ENCODE peak calls at places on chromosomes 6 and 20, in nine cellular contexts. W is activated CD4-positive, alpha-beta T cell treated with anti-CD3 and anti-CD28 coated beads for 48 hours; Z is ovary; M is naive thymus-derived CD4-positive, alpha-beta T cell; C is HTR-8/SVneo; H is T-helper 1 cell; R is cardiac fibroblast; X is progenitor cell of endocrine pancreas; V is ureter. I is an unnamed sample.

GRCh38 chr6:101397199-101397598 is 3.7 kb downstream of the GRIK2 start:
- DNase-seq in W (no peak), Z (no peak), M (no peak), C (no peak), H (no peak), R (peak), X (no peak), V (no peak), I (peak)

GRCh38 chr20:3900187-3900604 is 11.0 kb downstream of the PANK2 start:
- DNase-seq in W (no peak), Z (no peak), M (no peak), C (no peak), H (no peak), R (no peak), X (no peak), V (no peak), I (no peak)

GRCh38 chr20:47854687-47855212 is 69.5 kb upstream of the SULF2 start:
- DNase-seq in W (no peak), Z (no peak), M (no peak), C (peak), H (no peak), R (peak), X (no peak), V (no peak), I (peak)

GRCh38 chr6:159151266-159151855 is 17.8 kb upstream of the FNDC1 start:
- DNase-seq in W (peak), Z (peak), M (peak), C (peak), H (no peak), R (peak), X (no peak), V (no peak), I (peak)

GRCh38 chr20:59006864-59007757 is at the start of gene CTSZ:
- DNase-seq in W (peak), Z (peak), M (peak), C (peak), H (peak), R (peak), X (peak), V (no peak), I (peak)

GRCh38 chr6:168182908-168183612 is 104.0 kb upstream of the FRMD1 start:
- DNase-seq in W (no peak), Z (no peak), M (no peak), C (no peak), H (no peak), R (no peak), X (no peak), V (peak), I (no peak)

GRCh38 chr6:47303861-47304260 is 5.8 kb downstream of the TNFRSF21 start:
- DNase-seq in W (no peak), Z (no peak), M (no peak), C (no peak), H (no peak), R (no peak), X (no peak), V (no peak), I (no peak)

GRCh38 chr6:136408205-136408604 is 118.6 kb upstream of the BCLAF1 start:
- DNase-seq in W (no peak), Z (no peak), M (no peak), C (no peak), H (no peak), R (peak), X (no peak), V (no peak), I (no peak)

GRCh38 chr6:142903806-142904205 is 41.2 kb downstream of the HIVEP2 start:
- DNase-seq in W (no peak), Z (no peak), M (peak), C (no peak), H (no peak), R (peak), X (no peak), V (no peak), I (no peak)

GRCh38 chr6:40176117-40176516 is 241.9 kb upstream of the MOCS1 start:
- DNase-seq in W (no peak), Z (no peak), M (no peak), C (no peak), H (no peak), R (no peak), X (no peak), V (no peak), I (no peak)